ENCODE peak calls at places on chromosome 1, in four cellular contexts. N is fibroblast of lung; A is OCI-LY7; C is stimulated activated CD8-positive, alpha-beta memory T cell treated with anti-CD3 and anti-CD28 coated beads, Interleukin-15, amount 100 ng/mL, for 24 hours. G is an unnamed sample.

GRCh38 chr1:106055900-106056299 is 1000.6 kb upstream of the PRMT6 start:
- DNase-seq in C (no peak), A (peak), N (no peak), G (no peak)

GRCh38 chr1:23152966-23153684 is 15.5 kb downstream of the LUZP1 start:
- DNase-seq in C (no peak), N (peak), A (no peak), G (no peak)

GRCh38 chr1:109923946-109924275 is 13.3 kb downstream of the CSF1 start:
- DNase-seq in N (no peak), C (no peak), A (no peak), G (no peak)

GRCh38 chr1:44351289-44351688 is 3.8 kb downstream of the ERI3 start:
- DNase-seq in N (no peak), C (no peak), A (no peak), G (no peak)

GRCh38 chr1:67339623-67340343 is 32.1 kb downstream of the IL12RB2 start:
- DNase-seq in N (peak), C (no peak), A (no peak), G (peak)

GRCh38 chr1:205003358-205004145 is 39.5 kb upstream of the CNTN2 start:
- DNase-seq in N (no peak), A (no peak), C (no peak), G (no peak)

GRCh38 chr1:32485554-32486255 is 20.8 kb downstream of the ZBTB8B start:
- DNase-seq in N (peak), A (no peak), C (no peak), G (no peak)

GRCh38 chr1:150186789-150187559 is 37.3 kb downstream of the PLEKHO1 start:
- DNase-seq in C (no peak), N (peak), A (peak), G (peak)

GRCh38 chr1:169698976-169699375 is 12.4 kb downstream of the SELL start:
- DNase-seq in A (no peak), C (no peak), N (no peak), G (no peak)

GRCh38 chr1:224245188-224245587 is 62.1 kb downstream of the DEGS1 start:
- DNase-seq in N (peak), C (no peak), A (peak), G (peak)

GRCh38 chr1:971751-972506 is 5.6 kb downstream of the PLEKHN1 start:
- DNase-seq in N (no peak), C (no peak), A (no peak), G (no peak)

GRCh38 chr1:19828546-19828945 is 13.5 kb upstream of the RNF186 start:
- DNase-seq in N (peak), A (no peak), C (no peak), G (no peak)

GRCh38 chr1:77143529-77144121 is 75.6 kb downstream of the PIGK start:
- DNase-seq in A (peak), N (no peak), C (no peak), G (peak)

GRCh38 chr1:243595527-243596206 is 254.4 kb downstream of the AKT3 start:
- DNase-seq in C (no peak), N (peak), A (no peak), G (no peak)

GRCh38 chr1:228515200-228515834 is 28.1 kb downstream of the RNF187 start:
- DNase-seq in N (peak), C (no peak), A (peak), G (peak)

G was measured in NAMALWA.